ENCODE peak calls at places on chromosomes 12 and 14, in nine cellular contexts. One of them, this sample, is unnamed.

GRCh38 chr12:124694846-124695497 is 127.6 kb upstream of the NCOR2 start:
- DNase-seq in HFF-Myc: peak
- DNase-seq in AG09319: no peak
- DNase-seq in hepatocyte: no peak
- DNase-seq in dorsolateral prefrontal cortex: no peak
- DNase-seq in GM13976: no peak
- DNase-seq in uterus: peak
- DNase-seq in HFFc6: peak
- DNase-seq in cardiac muscle cell: no peak
- DNase-seq in this sample: peak

GRCh38 chr12:88339254-88339949 is 197.3 kb downstream of the TMTC3 start:
- DNase-seq in cardiac muscle cell: no peak
- DNase-seq in AG09319: peak
- DNase-seq in GM13976: no peak
- DNase-seq in dorsolateral prefrontal cortex: no peak
- DNase-seq in HFF-Myc: peak
- DNase-seq in hepatocyte: no peak
- DNase-seq in uterus: no peak
- DNase-seq in HFFc6: peak
- DNase-seq in this sample: peak

GRCh38 chr14:76918176-76918750 is 92.1 kb downstream of the LRRC74A start:
- DNase-seq in AG09319: peak
- DNase-seq in HFFc6: peak
- DNase-seq in HFF-Myc: no peak
- DNase-seq in uterus: peak
- DNase-seq in hepatocyte: peak
- DNase-seq in cardiac muscle cell: no peak
- DNase-seq in dorsolateral prefrontal cortex: peak
- DNase-seq in GM13976: no peak
- DNase-seq in this sample: peak

GRCh38 chr12:89183985-89184435 is 168.3 kb downstream of the DUSP6 start:
- DNase-seq in HFFc6: no peak
- DNase-seq in cardiac muscle cell: no peak
- DNase-seq in HFF-Myc: no peak
- DNase-seq in dorsolateral prefrontal cortex: no peak
- DNase-seq in hepatocyte: peak
- DNase-seq in uterus: peak
- DNase-seq in AG09319: peak
- DNase-seq in GM13976: no peak
- DNase-seq in this sample: no peak

GRCh38 chr14:85412756-85413155 is 117.2 kb upstream of the FLRT2 start:
- DNase-seq in HFFc6: no peak
- DNase-seq in hepatocyte: no peak
- DNase-seq in AG09319: no peak
- DNase-seq in GM13976: no peak
- DNase-seq in dorsolateral prefrontal cortex: no peak
- DNase-seq in HFF-Myc: no peak
- DNase-seq in uterus: no peak
- DNase-seq in cardiac muscle cell: no peak
- DNase-seq in this sample: no peak

GRCh38 chr14:55893695-55894094 is 224.5 kb upstream of the PELI2 start:
- DNase-seq in uterus: no peak
- DNase-seq in cardiac muscle cell: no peak
- DNase-seq in HFFc6: no peak
- DNase-seq in AG09319: no peak
- DNase-seq in hepatocyte: no peak
- DNase-seq in dorsolateral prefrontal cortex: no peak
- DNase-seq in HFF-Myc: no peak
- DNase-seq in GM13976: no peak
- DNase-seq in this sample: no peak

GRCh38 chr14:29601559-29602109 is 326.0 kb downstream of the PRKD1 start:
- DNase-seq in GM13976: no peak
- DNase-seq in HFF-Myc: no peak
- DNase-seq in HFFc6: no peak
- DNase-seq in uterus: no peak
- DNase-seq in AG09319: no peak
- DNase-seq in cardiac muscle cell: no peak
- DNase-seq in dorsolateral prefrontal cortex: no peak
- DNase-seq in hepatocyte: no peak
- DNase-seq in this sample: no peak

GRCh38 chr12:20434993-20435392 is 66.7 kb downstream of the PDE3A start:
- DNase-seq in HFFc6: no peak
- DNase-seq in HFF-Myc: no peak
- DNase-seq in GM13976: no peak
- DNase-seq in dorsolateral prefrontal cortex: no peak
- DNase-seq in uterus: no peak
- DNase-seq in AG09319: no peak
- DNase-seq in hepatocyte: no peak
- DNase-seq in cardiac muscle cell: no peak
- DNase-seq in this sample: no peak

GRCh38 chr12:120722784-120723183 is 2.8 kb upstream of the ACADS start:
- DNase-seq in AG09319: no peak
- DNase-seq in uterus: no peak
- DNase-seq in HFF-Myc: no peak
- DNase-seq in dorsolateral prefrontal cortex: no peak
- DNase-seq in cardiac muscle cell: no peak
- DNase-seq in GM13976: no peak
- DNase-seq in HFFc6: no peak
- DNase-seq in hepatocyte: no peak
- DNase-seq in this sample: no peak

GRCh38 chr12:74747305-74747704 is 209.7 kb downstream of the ATXN7L3B start:
- DNase-seq in dorsolateral prefrontal cortex: no peak
- DNase-seq in AG09319: no peak
- DNase-seq in hepatocyte: peak
- DNase-seq in uterus: no peak
- DNase-seq in HFFc6: peak
- DNase-seq in HFF-Myc: no peak
- DNase-seq in cardiac muscle cell: no peak
- DNase-seq in GM13976: no peak
- DNase-seq in this sample: peak

GRCh38 chr12:77167801-77168200 is 102.4 kb upstream of the E2F7 start:
- DNase-seq in dorsolateral prefrontal cortex: no peak
- DNase-seq in HFF-Myc: no peak
- DNase-seq in hepatocyte: no peak
- DNase-seq in uterus: no peak
- DNase-seq in AG09319: no peak
- DNase-seq in GM13976: no peak
- DNase-seq in HFFc6: peak
- DNase-seq in cardiac muscle cell: no peak
- DNase-seq in this sample: no peak

GRCh38 chr12:32780111-32780510 is 24.4 kb upstream of the YARS2 start:
- DNase-seq in AG09319: no peak
- DNase-seq in HFFc6: no peak
- DNase-seq in dorsolateral prefrontal cortex: no peak
- DNase-seq in cardiac muscle cell: no peak
- DNase-seq in hepatocyte: no peak
- DNase-seq in GM13976: no peak
- DNase-seq in HFF-Myc: no peak
- DNase-seq in uterus: no peak
- DNase-seq in this sample: peak

GRCh38 chr12:51357374-51358047 is 11.0 kb upstream of the CELA1 start:
- DNase-seq in hepatocyte: no peak
- DNase-seq in AG09319: no peak
- DNase-seq in HFFc6: no peak
- DNase-seq in uterus: no peak
- DNase-seq in GM13976: peak
- DNase-seq in dorsolateral prefrontal cortex: no peak
- DNase-seq in HFF-Myc: no peak
- DNase-seq in cardiac muscle cell: no peak
- DNase-seq in this sample: no peak

GRCh38 chr12:3727877-3728632 is 24.9 kb downstream of the CRACR2A start:
- DNase-seq in HFF-Myc: no peak
- DNase-seq in uterus: no peak
- DNase-seq in dorsolateral prefrontal cortex: no peak
- DNase-seq in cardiac muscle cell: no peak
- DNase-seq in HFFc6: no peak
- DNase-seq in GM13976: peak
- DNase-seq in AG09319: peak
- DNase-seq in hepatocyte: no peak
- DNase-seq in this sample: no peak
- TF ChIP-seq CTCF in HFF-Myc: no peak
- TF ChIP-seq CTCF in uterus: no peak
- TF ChIP-seq CTCF in dorsolateral prefrontal cortex: no peak
- TF ChIP-seq CTCF in cardiac muscle cell: no peak
- TF ChIP-seq CTCF in HFFc6: no peak
- TF ChIP-seq CTCF in GM13976: no peak
- TF ChIP-seq CTCF in AG09319: no peak
- TF ChIP-seq CTCF in hepatocyte: no peak
- TF ChIP-seq CTCF in this sample: no peak

DNA sequence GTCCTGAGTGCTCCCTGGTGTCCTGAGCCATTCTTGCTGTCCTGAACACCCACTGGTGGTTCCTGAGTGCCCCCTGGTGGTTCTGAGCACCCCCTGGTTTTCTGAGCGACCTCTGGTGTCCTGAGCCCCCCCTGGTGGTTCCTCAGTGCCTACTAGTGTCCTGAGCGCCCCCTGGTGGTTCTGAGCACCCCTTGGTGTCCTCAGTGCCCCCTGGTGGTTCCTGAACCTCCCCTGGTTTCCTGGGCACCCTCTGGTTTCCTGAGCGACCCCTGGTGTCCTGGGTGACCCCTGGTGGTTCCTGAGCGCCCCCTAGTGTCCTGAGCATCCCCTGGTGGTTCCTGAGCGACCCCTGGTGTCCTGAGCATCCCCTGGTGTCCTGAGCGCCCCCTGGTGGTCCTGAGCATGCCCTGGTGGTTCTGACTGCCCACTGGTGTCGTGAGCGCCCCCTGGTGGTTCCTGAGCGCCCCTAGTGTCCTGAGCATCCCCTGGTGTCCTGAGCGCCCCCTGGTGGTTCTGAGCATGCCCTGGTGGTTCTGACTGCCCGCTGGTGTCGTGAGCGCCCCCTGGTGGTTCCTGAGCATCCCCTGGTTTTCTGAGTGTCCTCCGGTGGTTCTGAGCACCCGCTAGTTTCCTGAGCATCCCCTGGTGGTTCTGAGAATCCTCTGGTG is 473.1 kb downstream of the TMEM121 start:
- DNase-seq in AG09319: no peak
- DNase-seq in dorsolateral prefrontal cortex: no peak
- DNase-seq in HFF-Myc: no peak
- DNase-seq in cardiac muscle cell: no peak
- DNase-seq in GM13976: peak
- DNase-seq in hepatocyte: peak
- DNase-seq in HFFc6: no peak
- DNase-seq in uterus: peak
- DNase-seq in this sample: no peak
- TF ChIP-seq CTCF in AG09319: no peak
- TF ChIP-seq CTCF in dorsolateral prefrontal cortex: peak
- TF ChIP-seq CTCF in HFF-Myc: peak
- TF ChIP-seq CTCF in cardiac muscle cell: peak
- TF ChIP-seq CTCF in GM13976: peak
- TF ChIP-seq CTCF in hepatocyte: no peak
- TF ChIP-seq CTCF in HFFc6: peak
- TF ChIP-seq CTCF in uterus: no peak
- TF ChIP-seq CTCF in this sample: peak

DNA sequence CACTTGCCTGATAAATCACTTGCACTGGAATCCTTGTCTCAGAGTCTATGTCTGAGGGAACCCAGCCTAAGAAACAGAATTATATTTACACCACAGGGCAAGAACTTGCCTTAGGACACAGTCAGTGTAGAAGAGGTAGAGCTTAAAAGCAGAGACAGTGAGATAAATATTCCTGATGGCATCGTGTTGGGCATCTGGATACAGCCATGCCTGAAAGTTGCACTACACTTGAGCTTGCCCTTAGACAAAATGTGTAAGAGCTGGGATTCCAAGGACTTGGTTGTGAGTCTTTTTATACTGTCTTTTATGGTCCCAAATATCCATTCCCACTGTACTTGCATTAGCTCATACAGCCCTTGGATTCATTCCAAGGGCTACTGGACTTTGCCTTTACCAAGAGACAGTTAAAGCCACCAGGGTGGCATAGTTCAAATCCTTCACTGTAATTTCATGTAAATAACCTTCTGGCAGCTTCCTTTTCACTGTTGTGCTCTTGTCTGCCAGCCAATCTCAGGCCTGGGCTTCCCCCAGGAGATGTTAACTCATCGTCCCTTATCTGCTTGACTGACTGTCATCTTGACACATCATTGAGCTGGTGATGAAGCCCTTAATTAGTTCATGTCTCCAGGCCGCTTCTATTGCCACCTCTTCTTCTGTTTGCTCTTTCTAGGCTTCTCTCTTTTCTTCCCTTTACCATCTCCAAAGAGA is 577.9 kb upstream of the TBX3 start:
- DNase-seq in hepatocyte: peak
- DNase-seq in HFF-Myc: no peak
- DNase-seq in cardiac muscle cell: no peak
- DNase-seq in AG09319: no peak
- DNase-seq in uterus: no peak
- DNase-seq in GM13976: no peak
- DNase-seq in HFFc6: no peak
- DNase-seq in dorsolateral prefrontal cortex: no peak
- DNase-seq in this sample: no peak
- TF ChIP-seq CTCF in hepatocyte: no peak
- TF ChIP-seq CTCF in HFF-Myc: no peak
- TF ChIP-seq CTCF in cardiac muscle cell: no peak
- TF ChIP-seq CTCF in AG09319: no peak
- TF ChIP-seq CTCF in uterus: no peak
- TF ChIP-seq CTCF in GM13976: no peak
- TF ChIP-seq CTCF in HFFc6: no peak
- TF ChIP-seq CTCF in dorsolateral prefrontal cortex: no peak
- TF ChIP-seq CTCF in this sample: no peak

GRCh38 chr14:93015039-93015438 is 92.1 kb downstream of the CHGA start:
- DNase-seq in HFFc6: no peak
- DNase-seq in GM13976: no peak
- DNase-seq in hepatocyte: no peak
- DNase-seq in uterus: no peak
- DNase-seq in AG09319: no peak
- DNase-seq in cardiac muscle cell: no peak
- DNase-seq in HFF-Myc: no peak
- DNase-seq in dorsolateral prefrontal cortex: no peak
- DNase-seq in this sample: no peak
- TF ChIP-seq CTCF in HFFc6: no peak
- TF ChIP-seq CTCF in GM13976: no peak
- TF ChIP-seq CTCF in hepatocyte: no peak
- TF ChIP-seq CTCF in uterus: no peak
- TF ChIP-seq CTCF in AG09319: no peak
- TF ChIP-seq CTCF in cardiac muscle cell: no peak
- TF ChIP-seq CTCF in HFF-Myc: no peak
- TF ChIP-seq CTCF in dorsolateral prefrontal cortex: no peak
- TF ChIP-seq CTCF in this sample: no peak

GRCh38 chr12:119024226-119024810 is 43.0 kb downstream of the SRRM4 start:
- DNase-seq in hepatocyte: no peak
- DNase-seq in uterus: no peak
- DNase-seq in HFF-Myc: no peak
- DNase-seq in AG09319: no peak
- DNase-seq in HFFc6: no peak
- DNase-seq in cardiac muscle cell: no peak
- DNase-seq in dorsolateral prefrontal cortex: no peak
- DNase-seq in GM13976: no peak
- DNase-seq in this sample: no peak

GRCh38 chr12:119020377-119021360 is 39.3 kb downstream of the SRRM4 start:
- DNase-seq in hepatocyte: peak
- DNase-seq in AG09319: no peak
- DNase-seq in uterus: no peak
- DNase-seq in dorsolateral prefrontal cortex: no peak
- DNase-seq in cardiac muscle cell: peak
- DNase-seq in HFFc6: no peak
- DNase-seq in GM13976: peak
- DNase-seq in HFF-Myc: no peak
- DNase-seq in this sample: no peak

GRCh38 chr12:119025786-119026185 is 44.4 kb downstream of the SRRM4 start:
- DNase-seq in cardiac muscle cell: no peak
- DNase-seq in AG09319: no peak
- DNase-seq in uterus: no peak
- DNase-seq in HFFc6: no peak
- DNase-seq in HFF-Myc: no peak
- DNase-seq in GM13976: no peak
- DNase-seq in hepatocyte: no peak
- DNase-seq in dorsolateral prefrontal cortex: no peak
- DNase-seq in this sample: no peak
- TF ChIP-seq CTCF in cardiac muscle cell: no peak
- TF ChIP-seq CTCF in AG09319: no peak
- TF ChIP-seq CTCF in uterus: no peak
- TF ChIP-seq CTCF in HFFc6: no peak
- TF ChIP-seq CTCF in HFF-Myc: no peak
- TF ChIP-seq CTCF in GM13976: no peak
- TF ChIP-seq CTCF in hepatocyte: no peak
- TF ChIP-seq CTCF in dorsolateral prefrontal cortex: no peak
- TF ChIP-seq CTCF in this sample: no peak